ENCODE peak calls at places on chromosome 2, in five cellular contexts. One of them, this sample, is unnamed.
A peak's percentile ranks its signal among the peaks of the same experiment; 100 is the strongest.

GRCh38 chr2:97951155-97951670 is 44.5 kb downstream of the TMEM131 start:
- DNase-seq in body of pancreas: no peak
- DNase-seq in GM12891: no peak
- DNase-seq in Peyer's patch: no peak
- DNase-seq in adrenal gland: no peak
- DNase-seq in this sample: peak; percentile 18

GRCh38 chr2:229265727-229266126 is 5.4 kb downstream of the PID1 start:
- DNase-seq in adrenal gland: no peak
- DNase-seq in body of pancreas: no peak
- DNase-seq in Peyer's patch: no peak
- DNase-seq in GM12891: no peak
- DNase-seq in this sample: no peak

GRCh38 chr2:190759749-190760213 is 110.9 kb downstream of the NAB1 start:
- DNase-seq in Peyer's patch: no peak
- DNase-seq in adrenal gland: no peak
- DNase-seq in body of pancreas: no peak
- DNase-seq in GM12891: no peak
- DNase-seq in this sample: peak; percentile 81

GRCh38 chr2:171627412-171627811 is 59.9 kb upstream of the DYNC1I2 start:
- DNase-seq in GM12891: no peak
- DNase-seq in adrenal gland: no peak
- DNase-seq in Peyer's patch: no peak
- DNase-seq in body of pancreas: no peak
- DNase-seq in this sample: no peak

GRCh38 chr2:169175112-169175511 is 105.7 kb downstream of the DHRS9 start:
- DNase-seq in GM12891: no peak
- DNase-seq in Peyer's patch: no peak
- DNase-seq in body of pancreas: no peak
- DNase-seq in adrenal gland: no peak
- DNase-seq in this sample: no peak

GRCh38 chr2:151408788-151409600 is 708 bp upstream of the RIF1 start:
- DNase-seq in body of pancreas: no peak
- DNase-seq in GM12891: no peak
- DNase-seq in Peyer's patch: no peak
- DNase-seq in adrenal gland: no peak
- DNase-seq in this sample: no peak

GRCh38 chr2:108278631-108279030 is 10.1 kb upstream of the SULT1C2 start:
- DNase-seq in adrenal gland: no peak
- DNase-seq in Peyer's patch: no peak
- DNase-seq in GM12891: no peak
- DNase-seq in body of pancreas: no peak
- DNase-seq in this sample: no peak

GRCh38 chr2:207330912-207331311 is 165.2 kb upstream of the KLF7 start:
- DNase-seq in Peyer's patch: no peak
- DNase-seq in GM12891: no peak
- DNase-seq in body of pancreas: peak; percentile 56
- DNase-seq in adrenal gland: peak; percentile 92
- DNase-seq in this sample: peak; percentile 26

GRCh38 chr2:60352491-60353405 is 200.7 kb downstream of the BCL11A start:
- DNase-seq in Peyer's patch: peak; percentile 86
- DNase-seq in GM12891: no peak
- DNase-seq in body of pancreas: no peak
- DNase-seq in adrenal gland: no peak
- DNase-seq in this sample: no peak

GRCh38 chr2:176079285-176079830 is 4.4 kb downstream of the EVX2 start:
- DNase-seq in body of pancreas: no peak
- DNase-seq in GM12891: no peak
- DNase-seq in adrenal gland: no peak
- DNase-seq in Peyer's patch: no peak
- DNase-seq in this sample: no peak

GRCh38 chr2:85585781-85586105 is 1.5 kb downstream of the VAMP5 start:
- DNase-seq in adrenal gland: peak; percentile 37
- DNase-seq in Peyer's patch: no peak
- DNase-seq in GM12891: no peak
- DNase-seq in body of pancreas: no peak
- DNase-seq in this sample: peak; percentile 61

GRCh38 chr2:179677148-179677688 is 184.2 kb downstream of the ZNF385B start:
- DNase-seq in Peyer's patch: no peak
- DNase-seq in body of pancreas: no peak
- DNase-seq in adrenal gland: no peak
- DNase-seq in GM12891: no peak
- DNase-seq in this sample: no peak

DNA sequence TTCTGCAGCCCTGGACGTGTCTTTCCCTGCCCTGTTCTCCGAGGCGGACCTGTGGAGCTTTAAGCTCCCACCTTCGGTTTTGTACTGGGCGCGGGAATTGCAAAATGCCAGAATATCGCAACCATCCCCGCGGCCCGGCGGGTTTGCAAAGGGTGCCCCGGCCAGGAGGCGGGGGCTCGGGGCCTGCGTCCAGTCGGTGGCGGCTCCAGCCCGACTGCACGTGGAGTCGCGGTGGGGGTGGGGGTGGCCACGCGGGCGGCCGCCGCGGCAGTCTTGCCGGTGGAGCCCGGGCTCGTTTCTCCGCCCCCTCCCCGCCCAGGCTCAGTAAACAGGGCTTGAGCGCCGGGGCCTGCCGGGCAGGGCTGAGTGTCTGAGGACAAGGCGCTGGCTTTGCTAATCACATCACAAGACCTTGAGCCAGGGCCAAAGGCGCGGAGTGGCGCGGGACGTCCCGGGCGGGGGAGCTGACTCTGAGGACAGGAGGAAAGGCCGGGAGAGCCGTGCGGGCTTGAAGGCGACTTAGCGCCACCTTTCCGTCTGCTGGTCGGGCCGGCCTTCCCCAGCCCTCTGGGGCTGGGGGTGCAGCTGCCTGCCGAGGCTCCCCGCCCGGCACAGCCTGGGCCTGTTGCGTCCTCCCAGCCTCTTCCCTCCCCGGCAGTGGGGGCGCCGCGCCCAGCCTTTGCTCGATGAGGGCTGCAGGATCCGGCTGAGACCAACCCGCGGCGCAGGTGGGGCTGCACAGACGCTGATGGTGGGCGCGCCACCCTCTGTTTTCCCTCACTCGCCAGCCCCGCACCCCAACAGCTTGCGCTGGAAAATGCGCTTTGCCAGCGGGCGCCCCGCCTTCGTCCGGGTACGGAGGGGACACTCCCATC is 786 bp upstream of the ZFP36L2 start:
- DNase-seq in GM12891: no peak
- DNase-seq in body of pancreas: peak; percentile 98
- DNase-seq in Peyer's patch: peak; percentile 83
- DNase-seq in adrenal gland: peak; percentile 98
- DNase-seq in this sample: peak; percentile 84
- TF ChIP-seq POLR2A in GM12891: peak; percentile 41
- TF ChIP-seq POLR2A in body of pancreas: peak; percentile 66
- TF ChIP-seq POLR2A in Peyer's patch: peak; percentile 79
- TF ChIP-seq POLR2A in adrenal gland: peak; percentile 76
- TF ChIP-seq POLR2A in this sample: peak; percentile 26

GRCh38 chr2:28392297-28393114 is at the start of gene FOSL2:
- DNase-seq in Peyer's patch: peak; percentile 76
- DNase-seq in body of pancreas: peak; percentile 99
- DNase-seq in GM12891: peak; percentile 86
- DNase-seq in adrenal gland: peak; percentile 98
- DNase-seq in this sample: peak; percentile 91

GRCh38 chr2:28391564-28392296 is 928 bp upstream of the FOSL2 start:
- DNase-seq in adrenal gland: peak; percentile 96
- DNase-seq in GM12891: peak; percentile 42
- DNase-seq in Peyer's patch: peak; percentile 56
- DNase-seq in body of pancreas: peak; percentile 91
- DNase-seq in this sample: peak; percentile 77

GRCh38 chr2:28394331-28394877 is 1.7 kb downstream of the FOSL2 start:
- DNase-seq in body of pancreas: peak; percentile 83
- DNase-seq in adrenal gland: peak; percentile 59
- DNase-seq in GM12891: no peak
- DNase-seq in Peyer's patch: no peak
- DNase-seq in this sample: no peak

GRCh38 chr2:28394997-28395333 is 2.3 kb downstream of the FOSL2 start:
- DNase-seq in Peyer's patch: no peak
- DNase-seq in GM12891: no peak
- DNase-seq in adrenal gland: no peak
- DNase-seq in body of pancreas: no peak
- DNase-seq in this sample: no peak

GRCh38 chr2:28393115-28393836 is 618 bp downstream of the FOSL2 start:
- DNase-seq in adrenal gland: peak; percentile 59
- DNase-seq in GM12891: peak; percentile 38
- DNase-seq in body of pancreas: peak; percentile 81
- DNase-seq in Peyer's patch: no peak
- DNase-seq in this sample: no peak
- TF ChIP-seq POLR2A in adrenal gland: no peak
- TF ChIP-seq POLR2A in GM12891: no peak
- TF ChIP-seq POLR2A in body of pancreas: no peak
- TF ChIP-seq POLR2A in Peyer's patch: peak; percentile 56
- TF ChIP-seq POLR2A in this sample: peak; percentile 52

GRCh38 chr2:42133771-42134195 is 35.4 kb upstream of the EML4 start:
- DNase-seq in adrenal gland: no peak
- DNase-seq in GM12891: no peak
- DNase-seq in Peyer's patch: no peak
- DNase-seq in body of pancreas: no peak
- DNase-seq in this sample: no peak

GRCh38 chr2:42132066-42132965 is 36.8 kb upstream of the EML4 start:
- DNase-seq in body of pancreas: no peak
- DNase-seq in adrenal gland: no peak
- DNase-seq in GM12891: no peak
- DNase-seq in Peyer's patch: no peak
- DNase-seq in this sample: no peak

GRCh38 chr2:42129947-42130346 is 39.2 kb upstream of the EML4 start:
- DNase-seq in GM12891: no peak
- DNase-seq in body of pancreas: no peak
- DNase-seq in Peyer's patch: no peak
- DNase-seq in adrenal gland: no peak
- DNase-seq in this sample: no peak

GRCh38 chr2:42135381-42136312 is 33.5 kb upstream of the EML4 start:
- DNase-seq in Peyer's patch: no peak
- DNase-seq in GM12891: no peak
- DNase-seq in adrenal gland: no peak
- DNase-seq in body of pancreas: no peak
- DNase-seq in this sample: no peak

DNA sequence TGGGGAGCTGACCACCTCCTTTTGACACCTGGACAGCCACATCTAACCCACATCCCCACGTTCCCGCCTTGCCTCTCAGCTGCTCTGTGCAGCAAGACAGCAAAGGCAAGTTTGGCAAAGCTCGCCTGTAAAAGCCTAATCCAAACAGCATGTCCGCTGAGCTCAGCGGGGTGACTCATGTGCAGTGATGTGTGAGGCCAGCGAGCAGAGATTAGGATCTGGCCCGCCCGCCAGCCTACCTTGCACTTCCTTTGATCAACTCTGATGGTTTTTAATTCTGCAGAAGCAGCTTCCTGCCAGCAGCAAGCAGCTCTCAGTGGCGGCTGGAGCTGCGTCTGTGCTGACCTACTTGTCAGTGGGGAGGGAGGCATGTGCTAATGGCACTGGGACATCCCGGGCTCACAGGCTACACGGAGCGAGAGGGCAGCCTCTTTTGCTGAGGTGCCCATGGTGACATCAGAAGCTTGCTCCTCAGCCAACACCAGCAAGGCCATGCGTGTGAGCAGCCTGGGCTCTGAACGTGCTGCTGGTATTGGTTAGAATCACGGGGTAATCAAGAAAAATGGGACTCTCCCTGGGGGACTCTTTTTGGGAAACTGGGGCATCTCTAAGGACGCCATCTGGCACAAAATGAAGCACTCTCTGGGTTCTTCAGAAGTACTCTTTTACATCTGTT is 36.0 kb upstream of the EML4 start:
- DNase-seq in body of pancreas: peak; percentile 93
- DNase-seq in Peyer's patch: peak; percentile 93
- DNase-seq in adrenal gland: peak; percentile 97
- DNase-seq in GM12891: peak; percentile 25
- DNase-seq in this sample: peak; percentile 65
- TF ChIP-seq POLR2A in body of pancreas: peak; percentile 59
- TF ChIP-seq POLR2A in Peyer's patch: peak; percentile 34
- TF ChIP-seq POLR2A in adrenal gland: peak; percentile 83
- TF ChIP-seq POLR2A in GM12891: peak; percentile 53
- TF ChIP-seq POLR2A in this sample: no peak

GRCh38 chr2:241069821-241070281 is 32.2 kb downstream of the MTERF4 start:
- DNase-seq in body of pancreas: no peak
- DNase-seq in adrenal gland: no peak
- DNase-seq in GM12891: no peak
- DNase-seq in Peyer's patch: peak; percentile 14
- DNase-seq in this sample: no peak

GRCh38 chr2:241068136-241068941 is 33.7 kb downstream of the MTERF4 start:
- DNase-seq in GM12891: no peak
- DNase-seq in Peyer's patch: peak; percentile 3
- DNase-seq in adrenal gland: no peak
- DNase-seq in body of pancreas: no peak
- DNase-seq in this sample: no peak

GRCh38 chr2:241067501-241068135 is 34.5 kb downstream of the MTERF4 start:
- DNase-seq in adrenal gland: no peak
- DNase-seq in body of pancreas: no peak
- DNase-seq in Peyer's patch: peak; percentile 7
- DNase-seq in GM12891: no peak
- DNase-seq in this sample: no peak

GRCh38 chr2:241070361-241070760 is 31.7 kb downstream of the MTERF4 start:
- DNase-seq in GM12891: no peak
- DNase-seq in Peyer's patch: no peak
- DNase-seq in body of pancreas: no peak
- DNase-seq in adrenal gland: no peak
- DNase-seq in this sample: no peak

GRCh38 chr2:241068942-241069810 is 32.9 kb downstream of the MTERF4 start:
- DNase-seq in Peyer's patch: peak; percentile 6
- DNase-seq in GM12891: no peak
- DNase-seq in body of pancreas: no peak
- DNase-seq in adrenal gland: no peak
- DNase-seq in this sample: no peak
- TF ChIP-seq POLR2A in Peyer's patch: no peak
- TF ChIP-seq POLR2A in GM12891: no peak
- TF ChIP-seq POLR2A in body of pancreas: no peak
- TF ChIP-seq POLR2A in adrenal gland: no peak
- TF ChIP-seq POLR2A in this sample: no peak